ENCODE peak calls at places on chromosomes 1 and 21, in eight cellular contexts. T is GM19239; O is neural crest cell; R is stimulated activated naive CD4-positive, alpha-beta T cell; F is effector CD8-positive, alpha-beta T cell; S is GM10248; I is A549; Y is HCT116. N is an unnamed sample.

GRCh38 chr1:228994691-228995090 is 259.4 kb downstream of the RHOU start:
- DNase-seq in Y (no peak), T (no peak), R (no peak), I (no peak), O (no peak), S (no peak), F (no peak), N (no peak)

GRCh38 chr21:46483300-46484295 is 24.9 kb downstream of the DIP2A start:
- DNase-seq in T (no peak), O (no peak), F (no peak), S (no peak), I (no peak), R (no peak), Y (no peak), N (no peak)

GRCh38 chr1:94755675-94756074 is 64.5 kb upstream of the SLC44A3 start:
- DNase-seq in Y (no peak), I (peak), S (no peak), F (no peak), O (no peak), R (no peak), T (no peak), N (no peak)

GRCh38 chr1:3597599-3597964 is 13.7 kb downstream of the MEGF6 start:
- DNase-seq in O (no peak), R (no peak), I (no peak), Y (no peak), T (no peak), S (no peak), F (no peak), N (peak)

GRCh38 chr1:36737767-36738166 is 255.1 kb upstream of the CSF3R start:
- DNase-seq in O (no peak), S (no peak), R (no peak), Y (no peak), F (no peak), I (no peak), T (no peak), N (no peak)

GRCh38 chr1:202112864-202113689 is 9.6 kb upstream of the GPR37L1 start:
- DNase-seq in S (no peak), O (no peak), F (no peak), I (peak), Y (no peak), R (no peak), T (no peak), N (no peak)

GRCh38 chr1:92949937-92950817 is 11.1 kb downstream of the DIPK1A start:
- DNase-seq in T (no peak), Y (no peak), S (no peak), F (no peak), I (peak), O (no peak), R (no peak), N (no peak)

GRCh38 chr1:77370588-77371306 is 88.9 kb downstream of the AK5 start:
- DNase-seq in O (no peak), R (no peak), Y (no peak), S (no peak), I (no peak), F (no peak), T (no peak), N (no peak)

GRCh38 chr1:3548156-3548893 is 63.0 kb downstream of the MEGF6 start:
- DNase-seq in I (no peak), O (no peak), F (no peak), S (no peak), Y (no peak), R (no peak), T (no peak), N (no peak)

GRCh38 chr1:174676856-174677255 is 229.1 kb downstream of the GPR52 start:
- DNase-seq in T (no peak), O (no peak), S (no peak), Y (no peak), R (no peak), F (no peak), I (no peak), N (no peak)

GRCh38 chr1:165639821-165640623 is 9.0 kb downstream of the MGST3 start:
- DNase-seq in T (no peak), O (no peak), S (no peak), F (no peak), Y (no peak), R (no peak), I (no peak), N (no peak)

GRCh38 chr1:38005195-38006007 is at the start of gene FHL3:
- DNase-seq in R (no peak), S (peak), F (peak), Y (no peak), T (no peak), O (no peak), I (no peak), N (no peak)

GRCh38 chr1:248839168-248839555 is 1.1 kb downstream of the ZNF672 start:
- DNase-seq in R (no peak), S (no peak), Y (no peak), O (no peak), I (no peak), T (no peak), F (no peak), N (no peak)

GRCh38 chr1:155069551-155070391 is 6.2 kb downstream of the EFNA4 start:
- DNase-seq in T (no peak), O (no peak), S (no peak), F (no peak), Y (no peak), R (no peak), I (no peak), N (no peak)

GRCh38 chr1:247367786-247368342 is 36.2 kb upstream of the ZNF496 start:
- DNase-seq in O (no peak), I (no peak), F (no peak), Y (no peak), S (no peak), T (no peak), R (no peak), N (no peak)

GRCh38 chr1:20123696-20124450 is 4.5 kb upstream of the PLA2G2D start:
- DNase-seq in T (no peak), F (no peak), O (no peak), I (no peak), R (no peak), S (no peak), Y (no peak), N (no peak)

GRCh38 chr1:16727190-16728111 is 12.9 kb upstream of the RNU1-4 start:
- DNase-seq in T (no peak), Y (peak), I (peak), S (peak), F (no peak), R (no peak), O (no peak), N (no peak)

GRCh38 chr1:39753132-39754025 is 14.7 kb downstream of the PPIE start:
- DNase-seq in S (no peak), F (no peak), O (no peak), I (no peak), Y (no peak), T (no peak), R (no peak), N (no peak)

GRCh38 chr21:39377444-39378050 is 28.7 kb upstream of the HMGN1 start:
- DNase-seq in F (no peak), R (no peak), Y (no peak), T (no peak), I (no peak), S (no peak), O (no peak), N (no peak)

GRCh38 chr1:60891315-60891714 is 191.0 kb upstream of the NFIA start:
- DNase-seq in O (no peak), Y (no peak), R (no peak), S (no peak), T (no peak), I (no peak), F (no peak), N (no peak)

GRCh38 chr1:107572674-107573205 is 392.2 kb downstream of the VAV3 start:
- DNase-seq in Y (no peak), O (no peak), I (peak), S (no peak), F (no peak), T (no peak), R (no peak), N (no peak)

GRCh38 chr1:43764581-43764980 is 57.2 kb downstream of the ST3GAL3 start:
- DNase-seq in O (no peak), F (no peak), I (no peak), T (no peak), S (no peak), Y (no peak), R (no peak), N (no peak)

GRCh38 chr21:46095814-46096595 is 1.9 kb upstream of the COL6A2 start:
- DNase-seq in R (no peak), Y (no peak), I (no peak), S (peak), F (no peak), O (no peak), T (no peak), N (no peak)

GRCh38 chr1:12600335-12600734 is 17.7 kb downstream of the DHRS3 start:
- DNase-seq in I (no peak), O (no peak), T (no peak), R (no peak), S (no peak), F (no peak), Y (no peak), N (no peak)

GRCh38 chr1:246639732-246640131 is 73.5 kb downstream of the CNST start:
- DNase-seq in O (no peak), T (no peak), S (no peak), F (no peak), I (no peak), R (no peak), Y (no peak), N (no peak)

N was measured in GM18507.